ENCODE peak calls at places on chromosome 16, in nine cellular contexts. J, T, K, C, E, D, R, G and P are unnamed samples.

GRCh38 chr16:11794991-11795886 is 1.8 kb downstream of the ZC3H7A start:
- DNase-seq in K (no peak), J (peak), D (no peak), R (no peak), C (no peak), T (no peak), G (no peak), E (no peak), P (no peak)

GRCh38 chr16:86070971-86071370 is 172.0 kb downstream of the IRF8 start:
- DNase-seq in C (no peak), G (no peak), D (no peak), K (no peak), T (no peak), E (no peak), J (no peak), R (no peak), P (no peak)

GRCh38 chr16:48494742-48495141 is 109.5 kb upstream of the SIAH1 start:
- DNase-seq in D (no peak), J (no peak), E (no peak), R (no peak), T (no peak), C (no peak), G (no peak), K (no peak), P (no peak)

GRCh38 chr16:85369741-85370528 is 243.2 kb upstream of the GSE1 start:
- DNase-seq in G (peak), D (peak), J (peak), E (peak), T (peak), K (peak), R (peak), C (no peak), P (peak)

GRCh38 chr16:20865420-20866126 is 34.6 kb downstream of the DCUN1D3 start:
- DNase-seq in D (no peak), E (no peak), K (no peak), C (no peak), G (no peak), T (no peak), J (peak), R (no peak), P (no peak)

GRCh38 chr16:88503771-88504488 is 50.9 kb downstream of the ZFPM1 start:
- DNase-seq in R (no peak), T (no peak), C (no peak), K (no peak), G (no peak), J (no peak), E (no peak), D (no peak), P (no peak)

GRCh38 chr16:85562102-85562786 is 50.9 kb upstream of the GSE1 start:
- DNase-seq in E (no peak), G (no peak), K (no peak), T (no peak), D (peak), C (no peak), J (no peak), R (no peak), P (no peak)

GRCh38 chr16:68445458-68445857 is 2.9 kb downstream of the SMPD3 start:
- DNase-seq in R (peak), T (no peak), K (peak), J (peak), E (peak), C (peak), D (peak), G (peak), P (peak)

GRCh38 chr16:12092347-12092882 is 115.9 kb downstream of the SNX29 start:
- DNase-seq in D (no peak), C (no peak), J (peak), G (no peak), K (no peak), R (no peak), T (no peak), E (no peak), P (no peak)

GRCh38 chr16:81088836-81089235 is 7.4 kb downstream of the GCSH start:
- DNase-seq in T (no peak), G (no peak), E (no peak), D (no peak), K (no peak), J (no peak), R (no peak), C (no peak), P (no peak)

GRCh38 chr16:49876716-49877129 is 20.8 kb upstream of the ZNF423 start:
- DNase-seq in E (peak), T (no peak), R (peak), K (peak), J (peak), G (peak), C (peak), D (peak), P (peak)

GRCh38 chr16:16042076-16042475 is 92.7 kb downstream of the ABCC1 start:
- DNase-seq in E (no peak), R (no peak), T (no peak), K (no peak), J (peak), D (no peak), G (no peak), C (no peak), P (no peak)

GRCh38 chr16:83110221-83110768 is 483.5 kb downstream of the CDH13 start:
- DNase-seq in R (no peak), C (no peak), G (no peak), E (no peak), K (no peak), D (no peak), J (peak), T (no peak), P (no peak)

GRCh38 chr16:1961651-1962067 is 2.3 kb downstream of the NDUFB10 start:
- DNase-seq in T (peak), D (no peak), E (no peak), K (no peak), C (no peak), R (no peak), G (no peak), J (peak), P (no peak)

GRCh38 chr16:68401871-68402747 is 46.2 kb downstream of the SMPD3 start:
- DNase-seq in R (no peak), T (no peak), C (no peak), E (no peak), J (peak), G (no peak), K (no peak), D (no peak), P (no peak)

GRCh38 chr16:9039208-9039607 is 52.2 kb upstream of the HAPSTR1 start:
- DNase-seq in E (no peak), G (no peak), J (peak), K (no peak), R (peak), D (no peak), T (no peak), C (no peak), P (no peak)

GRCh38 chr16:66906916-66907836 is 11.5 kb downstream of the CDH16 start:
- DNase-seq in K (peak), E (no peak), R (no peak), T (no peak), J (no peak), G (no peak), C (no peak), D (no peak), P (no peak)

GRCh38 chr16:31331141-31331764 is 23.7 kb upstream of the ITGAX start:
- DNase-seq in T (peak), E (no peak), K (no peak), R (peak), J (no peak), C (no peak), D (no peak), G (no peak), P (peak)

GRCh38 chr16:83015871-83016270 is 389.1 kb downstream of the CDH13 start:
- DNase-seq in E (no peak), R (no peak), G (no peak), T (no peak), C (no peak), J (peak), K (no peak), D (no peak), P (no peak)

GRCh38 chr16:48524348-48525200 is 85.4 kb downstream of the N4BP1 start:
- DNase-seq in T (no peak), E (no peak), K (no peak), D (no peak), C (peak), G (no peak), R (no peak), J (no peak), P (no peak)

GRCh38 chr16:4212934-4213296 is 29.0 kb downstream of the SRL start:
- DNase-seq in K (peak), C (no peak), D (no peak), T (no peak), G (no peak), J (peak), R (no peak), E (no peak), P (no peak)

GRCh38 chr16:57042157-57043111 is 49.9 kb upstream of the CPNE2 start:
- DNase-seq in G (peak), T (peak), C (peak), D (no peak), K (no peak), E (no peak), R (no peak), J (no peak), P (peak)

GRCh38 chr16:3856367-3857141 is 24.0 kb downstream of the CREBBP start:
- DNase-seq in R (no peak), E (no peak), D (no peak), C (no peak), K (no peak), J (no peak), T (no peak), G (no peak), P (no peak)

GRCh38 chr16:10866196-10866976 is 10.6 kb upstream of the CIITA start:
- DNase-seq in D (no peak), T (no peak), E (peak), G (no peak), C (no peak), K (no peak), J (no peak), R (no peak), P (no peak)

GRCh38 chr16:53080345-53081031 is 25.7 kb downstream of the CHD9 start:
- DNase-seq in J (peak), T (no peak), C (no peak), K (no peak), E (no peak), D (no peak), G (no peak), R (peak), P (no peak)

GRCh38 chr16:73996624-73997339 is 299.8 kb upstream of the PSMD7 start:
- DNase-seq in R (no peak), C (no peak), E (no peak), D (no peak), G (no peak), T (no peak), K (no peak), J (no peak), P (no peak)

GRCh38 chr16:27289669-27290068 is 21.1 kb upstream of the NSMCE1 start:
- DNase-seq in E (no peak), K (no peak), T (no peak), C (no peak), J (no peak), D (no peak), G (no peak), R (no peak), P (no peak)

GRCh38 chr16:84955427-84955826 is 55.9 kb downstream of the ZDHHC7 start:
- DNase-seq in J (no peak), C (no peak), T (no peak), D (no peak), E (no peak), R (no peak), G (no peak), K (no peak), P (no peak)

GRCh38 chr16:81585785-81586184 is 141.2 kb downstream of the CMIP start:
- DNase-seq in E (no peak), C (no peak), J (peak), G (no peak), D (no peak), T (no peak), K (no peak), R (peak), P (no peak)

GRCh38 chr16:74577882-74578366 is 29.0 kb downstream of the GLG1 start:
- DNase-seq in K (no peak), T (no peak), D (no peak), E (no peak), G (no peak), R (no peak), C (no peak), J (peak), P (no peak)

GRCh38 chr16:2990891-2991290 is 10.6 kb upstream of the PKMYT1 start:
- DNase-seq in T (no peak), G (no peak), D (no peak), R (peak), C (no peak), K (no peak), E (no peak), J (no peak), P (no peak)

GRCh38 chr16:23745263-23745662 is 9.6 kb upstream of the CHP2 start:
- DNase-seq in J (no peak), D (no peak), K (no peak), T (no peak), G (no peak), C (no peak), E (no peak), R (no peak), P (no peak)

GRCh38 chr16:70438983-70439862 is at the start of gene ST3GAL2:
- DNase-seq in J (peak), D (peak), R (peak), K (peak), E (peak), T (peak), G (peak), C (peak), P (peak)

GRCh38 chr16:24540575-24541240 is 1.3 kb downstream of the RBBP6 start:
- DNase-seq in G (no peak), J (peak), D (no peak), E (no peak), K (no peak), R (no peak), C (no peak), T (no peak), P (peak)

GRCh38 chr16:7351572-7351971 is 18.9 kb downstream of the RBFOX1 start:
- DNase-seq in C (no peak), D (no peak), G (no peak), K (no peak), R (no peak), E (no peak), T (no peak), J (no peak), P (no peak)

GRCh38 chr16:58430718-58431117 is 38.4 kb downstream of the GINS3 start:
- DNase-seq in D (no peak), R (no peak), E (no peak), J (no peak), G (no peak), T (no peak), K (no peak), C (no peak), P (no peak)

GRCh38 chr16:77589071-77589755 is 133.1 kb upstream of the NUDT7 start:
- DNase-seq in J (no peak), D (no peak), K (no peak), R (no peak), G (no peak), C (no peak), T (no peak), E (no peak), P (no peak)